ENCODE peak calls at places on chromosomes 2 and 18, in ten cellular contexts. A, D, G, Y, L, W, S, J, U and C are unnamed samples.
A peak's percentile ranks its signal among the peaks of the same experiment; 100 is the strongest.

GRCh38 chr18:7084766-7085080 is 32.9 kb downstream of the LAMA1 start:
- DNase-seq in G (no peak), J (peak; percentile 83), D (no peak), Y (no peak), U (no peak), S (peak; percentile 62), L (no peak), W (no peak), A (no peak), C (no peak)

GRCh38 chr2:31688282-31688681 is 107.5 kb upstream of the SRD5A2 start:
- DNase-seq in Y (no peak), D (no peak), L (no peak), A (no peak), S (no peak), G (no peak), J (peak; percentile 16), U (peak; percentile 16), W (peak; percentile 31), C (no peak)

GRCh38 chr2:210162466-210163124 is 8.6 kb downstream of the KANSL1L start:
- DNase-seq in J (no peak), Y (no peak), D (no peak), G (no peak), U (no peak), S (no peak), L (no peak), W (no peak), A (no peak), C (no peak)

GRCh38 chr18:28576941-28577340 is 400.0 kb upstream of the CDH2 start:
- DNase-seq in U (no peak), S (no peak), A (no peak), J (peak; percentile 4), Y (no peak), D (no peak), L (no peak), G (no peak), W (no peak), C (no peak)

GRCh38 chr2:178419123-178419522 is 31.9 kb downstream of the PRKRA start:
- DNase-seq in A (no peak), D (no peak), J (peak; percentile 39), S (peak; percentile 29), W (no peak), L (no peak), G (no peak), Y (no peak), U (peak; percentile 21), C (no peak)

GRCh38 chr2:3651686-3652516 is 6.1 kb upstream of the ALLC start:
- DNase-seq in S (no peak), U (peak; percentile 92), D (no peak), J (peak; percentile 26), G (peak; percentile 49), A (peak; percentile 69), Y (peak; percentile 94), L (peak; percentile 41), W (no peak), C (peak; percentile 90)

GRCh38 chr2:116696223-116696622 is 1118.3 kb upstream of the DDX18 start:
- DNase-seq in Y (no peak), G (no peak), J (no peak), A (no peak), D (no peak), S (no peak), W (no peak), U (no peak), L (no peak), C (no peak)

GRCh38 chr18:57026316-57026715 is 120.6 kb upstream of the BOD1L2 start:
- DNase-seq in J (peak; percentile 37), W (no peak), G (no peak), S (no peak), A (no peak), U (no peak), L (no peak), D (no peak), Y (no peak), C (no peak)

GRCh38 chr2:122753341-122753740 is 997.9 kb downstream of the TSN start:
- DNase-seq in L (no peak), D (no peak), A (no peak), J (no peak), W (no peak), S (no peak), G (no peak), U (no peak), Y (no peak), C (no peak)

DNA sequence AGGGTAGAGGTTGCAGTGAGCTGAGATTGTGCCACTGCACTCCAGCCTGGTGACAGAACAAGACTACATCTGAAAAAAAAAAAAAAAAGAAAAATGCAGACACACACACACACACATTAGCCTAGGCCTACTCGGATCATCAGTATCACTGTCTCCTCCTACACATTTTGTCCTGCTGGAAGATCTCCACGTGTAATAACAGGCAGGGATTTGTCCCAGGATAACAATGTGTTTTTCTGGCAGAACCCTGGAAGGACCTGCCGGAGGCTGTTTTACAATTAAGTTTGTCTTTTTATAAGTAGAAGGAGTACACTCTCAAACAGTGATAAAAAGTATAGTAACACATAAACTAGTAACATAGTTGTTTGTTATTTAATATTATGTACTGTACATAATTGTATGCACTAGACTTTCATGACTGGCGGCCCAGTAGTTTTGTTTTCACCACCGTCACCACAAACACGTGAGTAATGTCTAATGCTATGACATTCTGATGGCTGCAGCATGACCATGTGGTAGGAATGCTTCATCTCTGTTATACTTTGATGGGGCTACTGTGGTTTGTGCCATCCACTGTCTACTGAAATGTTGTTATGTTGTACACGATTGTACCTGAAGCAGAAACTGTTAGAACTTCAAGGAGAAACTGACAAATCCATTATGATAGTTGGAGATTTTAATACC is 130.6 kb downstream of the ATP9B start:
- DNase-seq in W (no peak), L (no peak), Y (no peak), U (no peak), S (peak; percentile 88), D (no peak), J (peak; percentile 46), G (no peak), A (no peak), C (no peak)
- TF ChIP-seq CTCF in W (no peak), L (no peak), Y (no peak), U (no peak), S (peak; percentile 71), D (no peak), J (peak; percentile 24), G (no peak), A (no peak), C (no peak)

DNA sequence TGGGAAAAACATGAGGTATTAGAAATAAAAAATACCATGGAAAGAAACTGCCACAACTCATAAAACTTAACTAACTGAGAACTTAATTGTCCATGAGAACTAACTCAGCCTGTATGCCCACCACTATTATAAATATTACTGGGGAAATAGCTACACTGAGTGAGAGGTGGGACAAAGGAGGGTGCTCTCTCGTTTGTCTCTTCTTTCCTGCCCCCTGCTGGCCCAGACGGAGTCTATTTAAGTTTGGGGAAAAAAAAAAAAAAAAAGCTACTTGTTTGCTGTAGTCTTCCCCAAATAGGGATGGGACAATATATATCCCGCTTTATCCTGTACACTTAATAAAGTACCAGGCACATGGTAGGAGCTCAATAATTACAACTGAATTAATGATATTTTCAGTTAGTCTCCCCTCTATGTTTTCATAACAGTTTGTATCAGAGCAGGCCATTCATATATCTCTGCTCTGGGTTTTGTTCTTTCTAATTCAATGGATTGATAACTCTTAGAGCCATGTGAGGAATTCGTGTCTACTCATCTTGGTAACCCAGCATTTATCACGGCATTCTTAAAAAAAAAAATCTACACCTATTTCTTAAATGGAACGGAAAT is 647.7 kb upstream of the PKDCC start:
- DNase-seq in L (no peak), D (no peak), W (peak; percentile 3), G (no peak), J (peak; percentile 15), S (no peak), Y (peak; percentile 73), U (peak; percentile 20), A (peak; percentile 43), C (no peak)
- TF ChIP-seq CTCF in L (peak; percentile 30), D (no peak), W (no peak), G (no peak), J (peak; percentile 34), S (peak; percentile 47), Y (peak; percentile 68), U (peak; percentile 70), A (peak; percentile 58), C (no peak)

DNA sequence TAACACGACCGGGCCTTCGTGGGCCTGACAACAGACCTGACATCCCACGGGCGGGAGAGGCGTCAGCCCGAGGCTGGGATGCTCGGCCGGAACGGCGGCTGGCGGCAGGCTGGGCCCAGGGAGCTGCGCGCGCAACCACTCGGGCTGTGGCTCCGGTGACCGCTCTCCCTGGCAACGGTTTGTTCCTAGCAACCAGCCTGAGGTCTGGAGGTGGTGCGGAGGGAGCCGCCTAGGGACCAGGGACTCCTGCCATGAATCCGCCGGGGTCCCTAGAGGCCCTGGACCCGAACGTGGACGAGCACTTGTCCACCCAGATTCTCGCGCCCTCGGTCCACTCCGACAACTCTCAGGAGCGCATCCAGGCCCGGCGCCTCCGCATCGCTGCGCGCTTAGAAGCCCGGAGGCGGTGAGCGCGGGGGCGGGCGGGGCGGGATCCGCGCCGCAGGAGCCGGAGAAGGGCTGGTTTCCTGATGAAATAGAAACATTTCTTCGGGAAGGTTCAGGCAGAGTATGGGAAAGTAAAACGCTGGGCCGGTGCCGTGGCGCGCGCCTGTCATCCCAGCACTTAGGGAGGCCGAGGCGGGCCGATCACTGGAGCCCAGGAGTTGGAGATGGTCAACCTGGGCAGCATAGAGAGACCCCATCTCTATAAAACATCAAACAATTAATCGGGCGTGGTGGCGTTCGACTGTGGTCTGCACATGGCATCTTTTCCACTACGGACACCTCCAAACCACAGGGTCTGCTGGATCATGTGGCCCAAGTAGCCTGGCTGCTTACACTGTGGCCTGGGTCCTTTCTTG is at the start of gene DRC1:
- DNase-seq in J (peak; percentile 73), S (peak; percentile 76), G (no peak), U (no peak), D (peak; percentile 68), W (no peak), Y (peak; percentile 97), A (peak; percentile 95), L (peak; percentile 68), C (peak; percentile 64)
- TF ChIP-seq CTCF in J (no peak), S (no peak), G (no peak), U (no peak), D (no peak), W (no peak), Y (peak; percentile 14), A (no peak), L (no peak), C (no peak)

GRCh38 chr2:10137053-10137843 is 14.7 kb downstream of the RRM2 start:
- DNase-seq in G (no peak), D (peak; percentile 33), J (no peak), U (no peak), W (peak; percentile 25), A (no peak), Y (no peak), L (no peak), S (no peak), C (no peak)

GRCh38 chr2:10139536-10139935 is 17.0 kb downstream of the RRM2 start:
- DNase-seq in A (no peak), G (no peak), L (no peak), Y (no peak), U (no peak), D (no peak), S (no peak), W (no peak), J (no peak), C (no peak)

GRCh38 chr2:10141736-10142639 is 19.4 kb downstream of the RRM2 start:
- DNase-seq in Y (peak; percentile 56), U (peak; percentile 48), L (no peak), W (peak; percentile 29), A (peak; percentile 42), D (peak; percentile 57), S (no peak), J (no peak), G (peak; percentile 28), C (peak; percentile 45)

GRCh38 chr2:10142640-10142965 is 20.1 kb downstream of the RRM2 start:
- DNase-seq in A (no peak), S (no peak), W (no peak), D (no peak), L (no peak), J (no peak), Y (no peak), G (no peak), U (no peak), C (no peak)

GRCh38 chr2:10140841-10141610 is 18.5 kb downstream of the RRM2 start:
- DNase-seq in Y (no peak), D (peak; percentile 22), G (no peak), L (no peak), W (no peak), U (no peak), J (no peak), A (no peak), S (no peak), C (no peak)
- TF ChIP-seq CTCF in Y (no peak), D (no peak), G (no peak), L (no peak), W (no peak), U (no peak), J (peak; percentile 2), A (no peak), S (peak; percentile 36), C (no peak)